ENCODE peak calls at places on chromosome 3, in eight cellular contexts. H, G, L, B, O, Y, M and W are unnamed samples.
A peak's percentile ranks its signal among the peaks of the same experiment; 100 is the strongest.

GRCh38 chr3:190911382-190911781 is 48.9 kb upstream of the GMNC start:
- DNase-seq in H (no peak), G (no peak), L (no peak), B (no peak), O (peak; percentile 76), Y (no peak), M (no peak), W (no peak)

GRCh38 chr3:189641776-189642175 is 10.6 kb downstream of the TP63 start:
- DNase-seq in H (no peak), G (no peak), L (no peak), B (no peak), O (no peak), Y (no peak), M (no peak), W (no peak)

GRCh38 chr3:71542548-71543370 is 40.8 kb downstream of the FOXP1 start:
- DNase-seq in H (peak; percentile 94), G (peak; percentile 46), L (peak; percentile 87), B (peak; percentile 96), O (no peak), Y (peak; percentile 67), M (peak; percentile 96), W (peak; percentile 28)

GRCh38 chr3:32360514-32360869 is 31.2 kb upstream of the CMTM7 start:
- DNase-seq in H (no peak), G (no peak), L (no peak), B (no peak), O (no peak), Y (no peak), M (no peak), W (no peak)

GRCh38 chr3:108914774-108915641 is 38.7 kb downstream of the GUCA1C start:
- DNase-seq in H (peak; percentile 75), G (peak; percentile 33), L (peak; percentile 57), B (no peak), O (peak; percentile 68), Y (no peak), M (peak; percentile 61), W (peak; percentile 72)

GRCh38 chr3:56291244-56291680 is 177.0 kb downstream of the ERC2 start:
- DNase-seq in H (no peak), G (no peak), L (no peak), B (no peak), O (no peak), Y (no peak), M (peak; percentile 99), W (no peak)

GRCh38 chr3:138945646-138946553 is 1.0 kb downstream of the FOXL2 start:
- DNase-seq in H (peak; percentile 34), G (peak; percentile 40), L (peak; percentile 88), B (no peak), O (no peak), Y (no peak), M (peak; percentile 23), W (peak; percentile 76)

GRCh38 chr3:78736863-78737262 is 1030.9 kb downstream of the ROBO1 start:
- DNase-seq in H (no peak), G (no peak), L (no peak), B (no peak), O (no peak), Y (no peak), M (no peak), W (no peak)

GRCh38 chr3:138492980-138493675 is 58.7 kb downstream of the ESYT3 start:
- DNase-seq in H (no peak), G (no peak), L (no peak), B (no peak), O (no peak), Y (no peak), M (no peak), W (no peak)

GRCh38 chr3:61416618-61417017 is 144.8 kb upstream of the PTPRG start:
- DNase-seq in H (no peak), G (no peak), L (no peak), B (no peak), O (no peak), Y (no peak), M (no peak), W (no peak)

GRCh38 chr3:109339186-109339585 is 1.8 kb upstream of the DPPA4 start:
- DNase-seq in H (no peak), G (no peak), L (no peak), B (no peak), O (no peak), Y (no peak), M (no peak), W (no peak)

GRCh38 chr3:50267280-50267913 is 1.6 kb upstream of the SEMA3B start:
- DNase-seq in H (peak; percentile 68), G (peak; percentile 70), L (no peak), B (no peak), O (no peak), Y (no peak), M (peak; percentile 28), W (peak; percentile 85)

GRCh38 chr3:69740103-69741021 is 1.1 kb downstream of the MITF start:
- DNase-seq in H (peak; percentile 15), G (peak; percentile 66), L (peak; percentile 77), B (no peak), O (no peak), Y (no peak), M (no peak), W (peak; percentile 78)

DNA sequence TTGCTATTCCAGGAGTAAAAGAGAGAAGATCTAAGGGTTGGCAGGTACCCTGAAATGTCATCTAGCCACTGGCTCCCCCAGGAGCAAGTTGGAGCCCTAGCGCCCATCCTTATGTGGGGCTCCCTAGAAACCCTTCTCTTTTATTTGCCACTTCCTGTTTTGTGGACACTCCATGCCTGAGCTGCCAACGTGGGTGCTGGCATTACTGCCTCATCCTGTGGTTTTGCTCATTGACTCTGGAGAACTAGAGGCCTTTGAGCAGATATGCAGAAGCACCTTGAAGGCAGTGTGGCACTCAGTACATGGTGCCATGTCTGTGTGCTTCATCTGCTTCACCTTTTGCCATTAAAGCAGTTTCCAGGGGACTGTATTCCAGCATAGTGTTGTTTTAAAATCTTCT is 8.1 kb downstream of the EDEM1 start:
- DNase-seq in H (no peak), G (no peak), L (no peak), B (no peak), O (no peak), Y (no peak), M (peak; percentile 31), W (no peak)
- H3K4me3 ChIP-seq in H (no peak overlapping the region), G (no peak overlapping the region), L (no peak overlapping the region), B (no peak overlapping the region), O (no peak overlapping the region), Y (no peak overlapping the region), M (no peak overlapping the region), W (no peak overlapping the region)

DNA sequence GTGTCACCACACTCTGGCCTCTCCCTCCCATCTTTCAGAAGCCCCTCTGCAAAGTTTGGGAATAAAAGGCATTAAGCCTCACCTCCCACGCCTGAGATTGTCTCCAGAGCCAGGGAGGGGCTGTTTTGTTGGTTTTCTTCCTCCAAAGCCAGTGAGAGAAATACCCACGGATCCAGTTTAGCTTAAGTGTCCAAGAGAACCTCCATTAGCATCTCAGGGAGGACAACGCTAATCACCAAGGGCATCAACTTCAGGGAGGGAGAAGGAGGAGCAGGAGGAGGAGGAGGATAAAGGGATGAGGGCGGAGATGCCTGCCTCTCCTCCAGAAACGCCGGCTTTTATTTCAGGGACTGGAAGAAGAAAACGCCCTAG is 101.6 kb downstream of the SRGAP3 start:
- DNase-seq in H (no peak), G (no peak), L (no peak), B (no peak), O (no peak), Y (no peak), M (no peak), W (no peak)
- H3K27me3 ChIP-seq in H (no peaks in the 10 kb centered on the region), G (no peaks in the 10 kb centered on the region), L (peaks cover 12% of the 10 kb centered on the region), B (no peaks in the 10 kb centered on the region), O (no peaks in the 10 kb centered on the region), Y (no peaks in the 10 kb centered on the region), M (no peaks in the 10 kb centered on the region), W (no peaks in the 10 kb centered on the region)

GRCh38 chr3:129429080-129429451 is 630 bp upstream of the EFCAB12 start:
- DNase-seq in H (no peak), G (no peak), L (no peak), B (no peak), O (no peak), Y (no peak), M (peak; percentile 58), W (no peak)

GRCh38 chr3:129428020-129428381 is 435 bp downstream of the EFCAB12 start:
- DNase-seq in H (no peak), G (no peak), L (no peak), B (no peak), O (no peak), Y (no peak), M (no peak), W (peak; percentile 46)

GRCh38 chr3:129432036-129432435 is 3.6 kb upstream of the EFCAB12 start:
- DNase-seq in H (no peak), G (no peak), L (peak; percentile 37), B (no peak), O (no peak), Y (no peak), M (no peak), W (no peak)

GRCh38 chr3:129428382-129429079 is at the start of gene EFCAB12:
- DNase-seq in H (peak; percentile 97), G (peak; percentile 96), L (peak; percentile 95), B (peak; percentile 66), O (peak; percentile 88), Y (peak; percentile 83), M (peak; percentile 89), W (peak; percentile 92)

GRCh38 chr3:129429597-129429996 is 1.2 kb upstream of the EFCAB12 start:
- DNase-seq in H (no peak), G (no peak), L (no peak), B (no peak), O (no peak), Y (no peak), M (no peak), W (peak; percentile 57)
- H3K36me3 ChIP-seq in H (peaks cover 48% of the 10 kb centered on the region), G (no peaks in the 10 kb centered on the region), L (peaks cover 53% of the 10 kb centered on the region), B (peaks cover 11% of the 10 kb centered on the region), O (peaks cover 14% of the 10 kb centered on the region), Y (peaks cover 25% of the 10 kb centered on the region), M (peaks cover 13% of the 10 kb centered on the region), W (peaks cover 23% of the 10 kb centered on the region)

GRCh38 chr3:156770699-156771414 is 55.3 kb upstream of the LEKR1 start:
- DNase-seq in H (no peak), G (no peak), L (no peak), B (no peak), O (no peak), Y (no peak), M (no peak), W (no peak)

GRCh38 chr3:156772588-156773206 is 53.5 kb upstream of the LEKR1 start:
- DNase-seq in H (peak; percentile 53), G (no peak), L (no peak), B (no peak), O (no peak), Y (no peak), M (peak; percentile 45), W (no peak)

GRCh38 chr3:156776871-156777270 is 49.3 kb upstream of the LEKR1 start:
- DNase-seq in H (no peak), G (no peak), L (no peak), B (no peak), O (no peak), Y (no peak), M (no peak), W (no peak)

GRCh38 chr3:156781310-156782230 is 44.6 kb upstream of the LEKR1 start:
- DNase-seq in H (no peak), G (no peak), L (peak; percentile 76), B (peak; percentile 29), O (no peak), Y (no peak), M (peak; percentile 73), W (no peak)

DNA sequence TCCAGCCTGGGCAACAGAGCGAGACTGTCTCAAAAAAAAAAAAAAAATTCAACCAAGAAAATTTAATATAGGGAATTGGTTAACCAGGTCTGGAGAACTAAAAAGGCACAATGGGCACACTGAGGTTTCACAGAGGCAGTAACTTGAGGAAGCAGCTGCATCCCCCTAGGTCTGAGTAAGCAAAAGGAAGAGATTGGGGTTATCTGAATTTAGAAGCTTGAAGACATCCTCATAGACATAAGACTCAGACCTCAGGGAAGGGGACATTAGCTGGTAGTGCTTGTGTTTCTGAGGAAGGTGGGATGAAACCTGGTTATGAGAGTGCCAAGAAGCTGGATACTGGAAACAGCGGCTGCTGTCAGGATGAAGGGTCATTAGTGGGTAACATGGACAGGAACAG is 50.1 kb upstream of the LEKR1 start:
- DNase-seq in H (no peak), G (no peak), L (no peak), B (no peak), O (no peak), Y (no peak), M (no peak), W (no peak)
- H3K4me3 ChIP-seq in H (no peak overlapping the region), G (no peak overlapping the region), L (no peak overlapping the region), B (no peak overlapping the region), O (no peak overlapping the region), Y (no peak overlapping the region), M (no peak overlapping the region), W (no peak overlapping the region)